ENCODE peak calls at places on chromosome 5, in six cellular contexts. O is A549, F is thoracic aorta, S is left ventricle myocardium inferior, R is natural killer cell, X is uterus. A is an unnamed sample.

GRCh38 chr5:73317523-73317922 is 131.1 kb downstream of the FOXD1 start:
- DNase-seq in O (no peak), F (no peak), S (no peak), R (no peak), X (no peak), A (no peak)

GRCh38 chr5:74201334-74202081 is 439.0 kb downstream of the ENC1 start:
- DNase-seq in O (no peak), F (no peak), S (peak; percentile 44), R (no peak), X (no peak), A (no peak)

GRCh38 chr5:81315336-81315735 is 13.9 kb downstream of the ZCCHC9 start:
- DNase-seq in O (no peak), F (no peak), S (no peak), R (no peak), X (no peak), A (no peak)

GRCh38 chr5:124061663-124062062 is 549.7 kb downstream of the CSNK1G3 start:
- DNase-seq in O (no peak), F (no peak), S (no peak), R (no peak), X (peak; percentile 59), A (no peak)

GRCh38 chr5:27702339-27702820 is 664.0 kb upstream of the CDH9 start:
- DNase-seq in O (peak; percentile 63), F (no peak), S (no peak), R (no peak), X (no peak), A (no peak)

GRCh38 chr5:154238776-154239481 is 48.4 kb downstream of the GALNT10 start:
- DNase-seq in O (no peak), F (no peak), S (no peak), R (no peak), X (no peak), A (no peak)

GRCh38 chr5:61942462-61943049 is 363.4 kb upstream of the KIF2A start:
- DNase-seq in O (no peak), F (no peak), S (no peak), R (no peak), X (no peak), A (no peak)

GRCh38 chr5:72878854-72879253 is 62.4 kb downstream of the TNPO1 start:
- DNase-seq in O (peak; percentile 57), F (no peak), S (no peak), R (no peak), X (no peak), A (no peak)

GRCh38 chr5:1380011-1380817 is 35.3 kb upstream of the CLPTM1L start:
- DNase-seq in O (peak; percentile 78), F (no peak), S (peak; percentile 38), R (peak; percentile 65), X (no peak), A (no peak)

GRCh38 chr5:15566306-15566705 is 66.3 kb downstream of the FBXL7 start:
- DNase-seq in O (no peak), F (no peak), S (no peak), R (no peak), X (no peak), A (no peak)

GRCh38 chr5:97094579-97095317 is 47.7 kb downstream of the LIX1 start:
- DNase-seq in O (no peak), F (no peak), S (no peak), R (no peak), X (no peak), A (no peak)

DNA sequence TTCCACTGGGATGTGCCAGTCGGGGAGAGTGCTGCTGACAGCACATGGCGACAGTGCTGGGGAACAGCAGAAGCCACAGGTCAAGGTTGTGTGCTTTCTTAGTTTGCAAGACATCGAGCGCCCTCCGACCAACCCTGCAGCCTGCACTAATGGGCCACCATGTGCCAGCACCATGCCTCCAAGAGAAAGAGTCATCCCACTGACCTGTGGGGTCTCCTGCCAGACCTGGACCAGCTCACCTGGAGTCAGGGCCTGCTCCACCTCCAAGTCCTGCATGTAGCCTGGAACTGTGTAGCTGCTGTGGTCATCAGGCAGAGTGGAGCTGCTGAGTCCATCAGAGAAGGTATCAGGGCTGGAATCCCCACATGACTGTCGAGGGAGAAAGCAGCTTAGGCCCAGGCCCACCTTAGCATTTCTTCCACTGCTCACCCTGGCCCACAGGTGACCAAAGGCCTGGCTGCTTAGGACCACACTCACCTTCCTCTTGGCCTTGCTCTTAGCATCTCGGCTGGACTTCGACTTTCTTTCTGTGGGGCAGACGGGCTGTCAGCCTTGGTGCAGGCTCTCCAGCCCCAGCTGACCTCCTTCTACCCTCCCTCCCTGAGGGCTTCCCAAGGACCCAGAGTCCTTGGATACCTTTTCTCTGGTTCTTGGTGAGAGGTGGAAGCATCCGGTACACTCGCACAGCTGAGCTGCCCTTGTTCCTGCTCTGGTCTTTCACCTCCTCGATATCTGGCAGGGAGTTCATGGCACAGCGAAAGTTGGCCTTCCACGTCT is 4.1 kb downstream of the IRF1 start:
- DNase-seq in O (no peak), F (no peak), S (no peak), R (peak; percentile 22), X (peak; percentile 14), A (no peak)
- TF ChIP-seq CTCF in O (no peak), F (no peak), S (no peak), R (no peak), X (no peak), A (no peak)

DNA sequence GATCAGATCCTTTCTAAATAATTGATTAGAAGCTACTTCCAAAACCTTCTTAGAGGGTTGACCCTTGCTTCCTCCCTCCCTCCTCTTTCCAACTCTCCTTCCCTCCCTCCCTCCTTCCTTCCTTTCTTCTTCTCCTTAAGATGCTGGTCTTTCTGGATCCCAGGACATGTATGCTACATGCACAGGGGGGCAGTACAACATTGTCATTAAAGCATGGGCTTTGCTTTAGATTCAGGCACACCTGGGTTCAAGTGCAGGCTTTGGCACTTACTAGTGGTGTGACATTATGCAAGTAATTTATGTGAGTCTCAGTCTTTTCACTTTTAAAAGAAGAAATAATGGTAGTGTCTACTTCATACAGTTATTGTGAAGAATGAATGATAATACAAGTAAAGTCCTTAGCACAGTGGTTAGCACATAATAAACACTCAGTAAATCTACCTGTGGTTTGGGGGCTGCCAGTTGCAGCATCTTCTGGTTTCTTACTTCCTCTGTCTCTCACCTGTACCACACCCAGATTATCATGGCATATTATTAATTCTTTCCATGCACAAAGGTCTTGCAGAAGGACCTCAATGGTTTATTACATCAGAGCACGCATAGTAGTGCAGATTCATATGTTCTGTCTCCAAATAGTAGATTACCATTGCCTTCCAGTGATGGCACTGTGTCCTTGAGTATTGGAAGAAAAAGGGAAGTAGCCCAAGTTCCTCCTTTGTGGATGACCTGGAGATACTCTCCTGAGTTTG is 154.1 kb downstream of the ARHGAP26 start:
- DNase-seq in O (peak; percentile 60), F (no peak), S (no peak), R (no peak), X (no peak), A (no peak)
- TF ChIP-seq CTCF in O (peak; percentile 40), F (no peak), S (peak; percentile 17), R (no peak), X (no peak), A (peak; percentile 53)

DNA sequence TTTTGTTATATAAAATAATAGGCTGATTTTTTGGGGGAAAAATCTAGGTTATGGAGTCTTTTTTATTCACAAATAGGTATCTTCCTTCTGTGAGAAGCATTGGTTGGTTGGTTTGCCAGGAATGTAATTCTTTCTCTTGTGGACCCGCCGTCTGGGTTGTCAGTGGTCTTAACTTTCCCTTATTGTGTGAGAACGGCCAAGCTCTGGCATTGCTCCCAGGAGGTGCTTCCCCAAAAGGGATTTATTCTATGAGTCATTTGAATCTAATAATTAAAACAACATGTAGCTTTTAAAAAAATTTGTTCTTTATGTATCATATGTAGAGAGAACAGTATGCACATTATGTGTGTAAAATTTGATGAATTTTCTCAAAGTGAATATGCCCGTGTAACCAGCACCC is 114.4 kb downstream of the MAST4 start:
- DNase-seq in O (no peak), F (no peak), S (no peak), R (no peak), X (peak; percentile 67), A (no peak)
- TF ChIP-seq CTCF in O (no peak), F (no peak), S (no peak), R (no peak), X (no peak), A (no peak)

GRCh38 chr5:149002761-149003689 is 59.8 kb downstream of the SH3TC2 start:
- DNase-seq in O (peak; percentile 27), F (no peak), S (no peak), R (no peak), X (no peak), A (no peak)
- TF ChIP-seq CTCF in O (peak; percentile 14), F (no peak), S (peak; percentile 42), R (no peak), X (no peak), A (no peak)

DNA sequence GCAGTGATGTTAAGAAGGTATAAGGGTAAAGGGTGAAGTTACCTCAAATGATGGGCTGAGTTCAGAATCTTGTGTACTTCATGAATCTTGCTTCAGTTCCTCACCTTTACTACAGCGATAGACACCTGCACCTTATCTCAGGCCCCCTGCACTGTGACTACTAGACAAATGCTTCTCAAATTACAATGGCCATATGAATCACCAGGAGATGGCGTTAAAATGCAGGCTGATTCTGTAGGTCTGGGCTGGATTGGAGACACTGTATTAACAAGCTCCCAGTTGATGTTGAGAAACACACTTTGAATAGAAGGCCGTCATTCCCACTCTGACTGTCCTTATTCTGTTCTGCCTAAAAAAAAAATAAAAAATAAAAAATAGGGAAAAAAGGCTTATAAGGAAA is 29.8 kb downstream of the TARS1 start:
- DNase-seq in O (peak; percentile 45), F (no peak), S (no peak), R (no peak), X (no peak), A (no peak)
- TF ChIP-seq CTCF in O (peak; percentile 46), F (no peak), S (peak; percentile 35), R (no peak), X (no peak), A (peak; percentile 56)

GRCh38 chr5:90162324-90162723 is 247.2 kb downstream of the CETN3 start:
- DNase-seq in O (no peak), F (no peak), S (no peak), R (no peak), X (no peak), A (no peak)

GRCh38 chr5:90166816-90167215 is 242.7 kb downstream of the CETN3 start:
- DNase-seq in O (no peak), F (no peak), S (no peak), R (no peak), X (no peak), A (no peak)

GRCh38 chr5:90158131-90158530 is 251.4 kb downstream of the CETN3 start:
- DNase-seq in O (no peak), F (no peak), S (no peak), R (no peak), X (no peak), A (no peak)

GRCh38 chr5:90161399-90161798 is 248.2 kb downstream of the CETN3 start:
- DNase-seq in O (peak; percentile 20), F (no peak), S (peak; percentile 29), R (no peak), X (no peak), A (no peak)
- TF ChIP-seq CTCF in O (no peak), F (no peak), S (peak; percentile 49), R (no peak), X (no peak), A (peak; percentile 26)

DNA sequence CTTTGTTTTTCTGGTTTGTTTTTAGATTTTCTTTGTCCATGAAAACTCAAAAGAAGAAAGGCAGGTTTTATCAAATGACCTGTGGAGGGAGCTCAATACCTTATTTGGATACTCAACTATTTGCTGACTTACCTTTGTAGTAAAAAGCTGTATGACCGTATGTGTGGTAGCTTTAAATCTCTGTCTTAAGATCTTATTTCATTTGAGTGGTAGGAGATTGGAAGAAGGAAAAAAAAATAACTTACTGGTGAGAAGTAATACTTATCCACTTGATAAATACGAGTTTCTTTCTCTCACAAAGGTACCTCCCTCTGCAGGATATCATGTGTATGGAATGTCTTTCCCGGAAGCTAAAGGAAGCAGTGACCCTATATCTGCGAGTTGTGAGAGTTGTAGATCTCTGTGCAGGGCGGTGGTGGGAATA is 15.0 kb downstream of the FBXO38 start:
- DNase-seq in O (no peak), F (no peak), S (no peak), R (no peak), X (no peak), A (no peak)
- TF ChIP-seq CTCF in O (no peak), F (no peak), S (peak; percentile 0), R (no peak), X (no peak), A (no peak)